ENCODE peak calls at places on chromosome 15, in nine cellular contexts. O is cardiac muscle cell, W is spleen, Z is cardiac fibroblast, X is foreskin fibroblast, P is thoracic aorta, C is omental fat pad, K is progenitor cell of endocrine pancreas, E is fibroblast of mammary gland. V is an unnamed sample.

GRCh38 chr15:57069423-57069822 is 151.0 kb downstream of the TCF12 start:
- DNase-seq in O (no peak), W (no peak), Z (no peak), X (no peak), P (no peak), C (no peak), K (no peak), E (no peak), V (no peak)

GRCh38 chr15:31359722-31360111 is 33.1 kb downstream of the KLF13 start:
- DNase-seq in O (no peak), W (no peak), Z (no peak), X (no peak), P (no peak), C (no peak), K (no peak), E (no peak), V (no peak)

GRCh38 chr15:94487635-94488034 is 256.3 kb downstream of the MCTP2 start:
- DNase-seq in O (no peak), W (no peak), Z (no peak), X (no peak), P (no peak), C (no peak), K (no peak), E (no peak), V (no peak)

GRCh38 chr15:101657968-101658784 is 6.0 kb upstream of the TM2D3 start:
- DNase-seq in O (no peak), W (no peak), Z (no peak), X (no peak), P (no peak), C (no peak), K (no peak), E (no peak), V (no peak)

GRCh38 chr15:55791576-55792400 is 48.8 kb upstream of the PRTG start:
- DNase-seq in O (no peak), W (no peak), Z (peak), X (peak), P (no peak), C (no peak), K (no peak), E (peak), V (no peak)

GRCh38 chr15:48358229-48358641 is 27.0 kb downstream of the DUT start:
- DNase-seq in O (peak), W (no peak), Z (peak), X (no peak), P (no peak), C (no peak), K (no peak), E (peak), V (no peak)

GRCh38 chr15:58726867-58727266 is 22.6 kb downstream of the ADAM10 start:
- DNase-seq in O (no peak), W (no peak), Z (no peak), X (no peak), P (no peak), C (no peak), K (no peak), E (no peak), V (no peak)

GRCh38 chr15:53535886-53536285 is 223.6 kb downstream of the WDR72 start:
- DNase-seq in O (no peak), W (no peak), Z (no peak), X (no peak), P (no peak), C (no peak), K (no peak), E (no peak), V (no peak)

GRCh38 chr15:88794001-88794400 is 9.2 kb upstream of the ACAN start:
- DNase-seq in O (no peak), W (no peak), Z (no peak), X (no peak), P (no peak), C (no peak), K (no peak), E (no peak), V (no peak)

GRCh38 chr15:63513728-63514127 is 9.3 kb downstream of the USP3 start:
- DNase-seq in O (no peak), W (no peak), Z (no peak), X (no peak), P (no peak), C (no peak), K (no peak), E (no peak), V (no peak)
- TF ChIP-seq CTCF in O (no peak), W (no peak), Z (no peak), X (no peak), P (no peak), C (no peak), K (no peak), E (no peak), V (no peak)

GRCh38 chr15:60966316-60966715 is 262.8 kb downstream of the RORA start:
- DNase-seq in O (no peak), W (no peak), Z (no peak), X (no peak), P (no peak), C (no peak), K (no peak), E (peak), V (no peak)

GRCh38 chr15:60966746-60967145 is 262.4 kb downstream of the RORA start:
- DNase-seq in O (no peak), W (no peak), Z (no peak), X (no peak), P (no peak), C (no peak), K (no peak), E (no peak), V (no peak)

GRCh38 chr15:60962087-60962486 is 267.0 kb downstream of the RORA start:
- DNase-seq in O (no peak), W (no peak), Z (no peak), X (no peak), P (no peak), C (no peak), K (no peak), E (no peak), V (no peak)

GRCh38 chr15:60963557-60963956 is 265.5 kb downstream of the RORA start:
- DNase-seq in O (no peak), W (no peak), Z (no peak), X (no peak), P (no peak), C (no peak), K (no peak), E (no peak), V (no peak)

DNA sequence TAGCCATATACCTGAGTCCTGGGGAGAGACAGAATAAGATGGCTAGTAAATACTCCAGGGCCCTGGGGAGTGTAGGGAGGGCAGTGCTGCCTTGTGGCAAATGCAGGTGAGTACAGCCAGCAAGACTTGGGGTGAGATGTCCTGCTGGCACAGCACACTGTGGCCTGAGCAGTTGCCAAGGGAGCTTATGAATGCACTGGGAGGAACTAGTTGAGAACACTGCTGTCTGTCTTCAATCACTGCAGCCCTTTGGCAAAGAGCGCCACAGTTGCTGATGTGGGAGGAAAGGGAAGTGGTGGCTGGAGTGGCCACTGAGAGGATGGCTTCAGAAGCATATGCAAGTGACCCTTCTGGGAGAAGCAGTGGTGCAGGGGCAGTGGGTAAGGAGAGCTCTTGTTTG is 264.6 kb downstream of the RORA start:
- DNase-seq in O (no peak), W (no peak), Z (no peak), X (no peak), P (no peak), C (no peak), K (no peak), E (no peak), V (no peak)
- TF ChIP-seq CTCF in O (no peak), W (no peak), Z (no peak), X (no peak), P (no peak), C (no peak), K (no peak), E (no peak), V (no peak)

GRCh38 chr15:42218953-42219596 is 11.0 kb upstream of the VPS39 start:
- DNase-seq in O (no peak), W (no peak), Z (no peak), X (no peak), P (no peak), C (no peak), K (no peak), E (no peak), V (no peak)

GRCh38 chr15:42214600-42214999 is 6.5 kb upstream of the VPS39 start:
- DNase-seq in O (no peak), W (no peak), Z (no peak), X (no peak), P (no peak), C (no peak), K (no peak), E (no peak), V (no peak)

GRCh38 chr15:42220216-42220615 is 12.1 kb upstream of the VPS39 start:
- DNase-seq in O (no peak), W (no peak), Z (no peak), X (no peak), P (no peak), C (no peak), K (no peak), E (no peak), V (no peak)

GRCh38 chr15:42213481-42213880 is 5.4 kb upstream of the VPS39 start:
- DNase-seq in O (no peak), W (no peak), Z (no peak), X (no peak), P (no peak), C (no peak), K (no peak), E (no peak), V (no peak)

GRCh38 chr15:42215854-42216829 is 8.0 kb upstream of the VPS39 start:
- DNase-seq in O (peak), W (no peak), Z (peak), X (no peak), P (no peak), C (no peak), K (no peak), E (peak), V (no peak)
- TF ChIP-seq CTCF in O (peak), W (no peak), Z (peak), X (no peak), P (no peak), C (no peak), K (no peak), E (no peak), V (peak)

DNA sequence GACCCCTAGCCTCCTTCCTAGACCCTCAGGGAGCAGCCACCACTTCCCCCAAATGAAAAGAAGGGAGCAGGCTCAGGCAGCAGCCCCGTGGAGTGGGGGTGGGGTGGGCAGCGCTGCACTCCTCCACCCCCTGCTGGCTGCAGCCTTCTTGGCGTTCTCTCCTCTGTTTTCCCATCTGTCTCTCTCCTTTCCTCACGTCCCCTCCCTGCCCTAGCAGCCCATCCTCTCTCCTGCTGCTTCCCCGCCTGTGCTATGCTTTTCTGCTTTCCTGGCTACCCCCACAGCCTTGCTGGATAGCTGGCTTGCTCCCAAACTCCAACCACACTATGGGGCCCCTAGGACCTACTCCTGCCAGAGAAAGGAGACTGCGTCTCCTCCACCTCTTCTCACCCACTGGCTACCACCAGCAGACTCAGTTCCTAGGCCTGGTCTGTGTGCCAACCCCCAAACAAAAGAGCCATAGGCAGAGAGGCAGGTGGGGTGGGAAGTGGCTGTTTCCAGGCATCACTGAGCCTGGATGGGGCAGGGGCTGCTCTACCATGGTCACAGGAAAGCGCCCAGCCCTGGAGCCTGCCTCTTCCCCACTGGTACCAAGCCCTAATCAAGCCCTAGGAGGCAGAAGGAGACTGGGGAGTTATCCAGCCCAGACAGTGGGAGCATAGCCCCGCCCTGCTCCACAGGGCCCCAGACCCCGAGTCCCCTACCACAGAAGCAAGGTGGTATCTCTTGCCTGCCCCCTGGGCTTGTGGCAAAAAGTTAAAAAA is 3.4 kb upstream of the DISP2 start:
- DNase-seq in O (peak), W (peak), Z (peak), X (no peak), P (no peak), C (no peak), K (no peak), E (peak), V (no peak)
- TF ChIP-seq CTCF in O (peak), W (peak), Z (peak), X (peak), P (peak), C (no peak), K (peak), E (peak), V (peak)

GRCh38 chr15:66188464-66188863 is 65.1 kb downstream of the MEGF11 start:
- DNase-seq in O (no peak), W (no peak), Z (no peak), X (no peak), P (no peak), C (no peak), K (no peak), E (no peak), V (no peak)
- TF ChIP-seq CTCF in O (no peak), W (no peak), Z (no peak), X (no peak), P (no peak), C (no peak), K (no peak), E (no peak), V (no peak)

DNA sequence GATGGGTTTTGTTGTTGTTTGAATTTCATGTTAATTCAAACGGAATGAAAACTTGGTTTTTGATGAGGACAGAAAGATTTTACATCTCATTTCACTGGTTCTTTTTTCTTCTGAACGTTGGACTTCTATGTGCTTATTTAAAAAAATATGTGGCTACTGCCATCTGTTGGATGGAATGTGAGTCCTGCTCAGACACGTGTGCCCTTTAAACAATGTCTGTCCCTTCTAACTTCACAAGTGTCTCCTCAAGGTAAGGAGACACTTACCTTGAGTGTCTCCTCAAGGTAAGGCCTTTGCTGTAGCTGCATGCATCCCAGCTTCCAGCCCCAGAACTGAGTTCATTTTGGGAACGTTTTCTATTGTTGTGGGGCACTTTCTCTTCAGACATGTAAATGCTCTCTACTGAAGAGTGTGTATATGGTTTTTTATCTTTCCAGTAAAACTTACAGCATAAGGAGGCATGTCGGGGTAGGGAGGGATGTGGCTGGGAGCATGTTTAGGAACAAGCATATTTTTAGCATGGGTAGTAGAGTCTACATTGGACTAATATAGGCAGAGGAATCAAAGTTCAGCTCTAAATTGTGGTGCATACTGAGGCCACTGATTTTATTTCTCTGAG is 63.1 kb upstream of the UBE3A start:
- DNase-seq in O (peak), W (no peak), Z (peak), X (peak), P (no peak), C (no peak), K (no peak), E (peak), V (no peak)
- TF ChIP-seq CTCF in O (peak), W (peak), Z (peak), X (peak), P (peak), C (no peak), K (peak), E (peak), V (peak)

DNA sequence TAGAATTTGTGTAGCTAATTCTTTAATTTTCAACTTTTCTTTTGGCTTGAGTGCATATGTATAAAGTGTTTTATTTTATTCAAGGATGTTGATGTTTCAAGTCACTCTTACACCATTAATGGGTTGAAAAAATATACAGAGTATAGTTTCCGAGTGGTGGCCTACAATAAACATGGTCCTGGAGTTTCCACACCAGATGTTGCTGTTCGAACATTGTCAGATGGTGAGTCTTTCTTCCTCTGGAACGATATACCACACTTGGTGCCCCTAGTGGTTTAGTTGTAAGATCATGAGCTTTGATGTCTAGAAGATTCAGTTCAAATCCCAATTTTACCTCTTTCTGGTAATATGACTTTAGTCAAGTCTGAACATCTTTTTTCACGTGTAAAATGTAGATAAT is 119.3 kb downstream of the HCN4 start:
- DNase-seq in O (no peak), W (no peak), Z (no peak), X (no peak), P (no peak), C (no peak), K (no peak), E (no peak), V (no peak)
- TF ChIP-seq CTCF in O (no peak), W (no peak), Z (no peak), X (no peak), P (no peak), C (no peak), K (peak), E (no peak), V (no peak)

V was measured in chondrocyte.